ENCODE peak calls at places on chromosome 18, in six cellular contexts. R is GM23248, J is MM.1S, B is neural progenitor cell, K is HCT116, A is SK-N-SH. O is an unnamed sample. For H4K20me1, the result is how much of the 10 kb centered on the place peaks cover.

GRCh38 chr18:55779461-55779710 is 191.4 kb upstream of the TCF4 start:
- DNase-seq in A (peak), K (no peak), J (peak), R (peak), B (no peak), O (no peak)

GRCh38 chr18:74023220-74023619 is 124.4 kb downstream of the FBXO15 start:
- DNase-seq in B (peak), J (no peak), A (no peak), K (no peak), R (no peak), O (no peak)

GRCh38 chr18:77108821-77109692 is 23.5 kb downstream of the MBP start:
- DNase-seq in J (no peak), K (no peak), A (no peak), B (no peak), R (no peak), O (no peak)

GRCh38 chr18:43278401-43278800 is 1.1 kb upstream of the SYT4 start:
- DNase-seq in A (peak), J (no peak), B (no peak), R (no peak), K (no peak), O (no peak)

GRCh38 chr18:23563377-23564043 is 22.8 kb downstream of the NPC1 start:
- DNase-seq in B (no peak), R (peak), K (no peak), A (no peak), J (no peak), O (no peak)

GRCh38 chr18:53799134-53799533 is 425.3 kb downstream of the MBD2 start:
- DNase-seq in R (peak), A (no peak), J (no peak), K (no peak), B (no peak), O (peak)

GRCh38 chr18:8603663-8604520 is 5.3 kb upstream of the RAB12 start:
- DNase-seq in A (no peak), B (no peak), R (no peak), J (peak), K (no peak), O (no peak)

GRCh38 chr18:70454705-70455322 is 166.0 kb downstream of the SOCS6 start:
- DNase-seq in R (peak), J (peak), K (peak), A (peak), B (peak), O (peak)

GRCh38 chr18:26489881-26490280 is 58.5 kb downstream of the KCTD1 start:
- DNase-seq in K (no peak), B (no peak), A (no peak), R (no peak), J (no peak), O (peak)

GRCh38 chr18:12287684-12288405 is 20.2 kb upstream of the TUBB6 start:
- DNase-seq in B (peak), K (peak), R (peak), J (no peak), A (peak), O (peak)

GRCh38 chr18:10660485-10660884 is 134.7 kb downstream of the NAPG start:
- DNase-seq in B (no peak), A (no peak), J (no peak), R (peak), K (no peak), O (no peak)

GRCh38 chr18:7017013-7017412 is 100.6 kb downstream of the LAMA1 start:
- DNase-seq in A (no peak), B (no peak), K (no peak), J (no peak), R (peak), O (no peak)

GRCh38 chr18:58338961-58339722 is 289.7 kb downstream of the ALPK2 start:
- DNase-seq in J (no peak), R (no peak), A (no peak), B (peak), K (no peak), O (no peak)

GRCh38 chr18:50277935-50278334 is 3.4 kb downstream of the MBD1 start:
- DNase-seq in B (no peak), R (peak), K (no peak), A (no peak), J (no peak), O (peak)

GRCh38 chr18:24959100-24959499 is 392.9 kb downstream of the ZNF521 start:
- DNase-seq in R (no peak), A (peak), J (no peak), B (no peak), K (no peak), O (no peak)

DNA sequence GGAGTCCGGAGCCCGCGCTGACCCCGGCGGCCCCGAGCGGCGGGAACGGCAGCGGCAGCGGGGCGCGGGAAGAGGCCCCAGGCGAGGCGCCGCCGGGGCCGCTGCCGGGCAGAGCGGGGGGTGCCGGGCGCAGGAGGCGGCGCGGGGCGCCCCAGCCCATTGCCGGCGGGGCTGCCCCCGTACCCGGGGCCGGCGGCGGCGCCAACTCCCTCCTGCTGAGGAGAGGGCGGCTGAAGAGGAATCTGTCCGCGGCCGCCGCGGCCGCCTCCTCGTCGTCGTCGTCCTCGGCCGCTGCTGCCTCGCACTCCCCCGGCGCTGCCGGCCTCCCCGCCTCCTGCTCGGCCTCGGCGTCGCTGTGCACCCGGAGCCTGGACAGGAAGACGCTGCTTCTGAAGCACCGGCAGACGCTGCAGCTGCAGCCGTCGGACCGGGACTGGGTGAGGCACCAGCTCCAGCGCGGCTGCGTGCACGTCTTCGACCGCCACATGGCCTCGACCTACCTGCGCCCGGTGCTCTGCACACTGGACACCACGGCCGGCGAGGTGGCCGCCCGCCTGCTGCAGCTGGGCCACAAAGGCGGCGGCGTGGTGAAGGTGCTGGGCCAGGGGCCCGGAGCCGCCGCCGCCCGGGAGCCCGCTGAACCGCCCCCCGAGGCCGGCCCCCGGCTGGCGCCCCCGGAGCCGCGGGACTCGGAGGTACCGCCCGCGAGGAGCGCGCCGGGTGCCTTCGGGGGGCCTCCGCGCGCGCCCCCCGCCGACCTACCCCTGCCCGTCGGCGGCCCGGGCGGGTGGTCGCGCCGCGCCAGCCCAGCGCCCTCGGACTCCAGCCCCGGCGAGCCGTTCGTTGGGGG is 713 bp downstream of the PHLPP1 start:
- DNase-seq in K (peak), J (peak), B (peak), A (peak), R (peak), O (peak)
- TF ChIP-seq EZH2phosphoT487 in K (no peak), J (no peak), B (no peak), A (no peak), R (no peak), O (no peak)

DNA sequence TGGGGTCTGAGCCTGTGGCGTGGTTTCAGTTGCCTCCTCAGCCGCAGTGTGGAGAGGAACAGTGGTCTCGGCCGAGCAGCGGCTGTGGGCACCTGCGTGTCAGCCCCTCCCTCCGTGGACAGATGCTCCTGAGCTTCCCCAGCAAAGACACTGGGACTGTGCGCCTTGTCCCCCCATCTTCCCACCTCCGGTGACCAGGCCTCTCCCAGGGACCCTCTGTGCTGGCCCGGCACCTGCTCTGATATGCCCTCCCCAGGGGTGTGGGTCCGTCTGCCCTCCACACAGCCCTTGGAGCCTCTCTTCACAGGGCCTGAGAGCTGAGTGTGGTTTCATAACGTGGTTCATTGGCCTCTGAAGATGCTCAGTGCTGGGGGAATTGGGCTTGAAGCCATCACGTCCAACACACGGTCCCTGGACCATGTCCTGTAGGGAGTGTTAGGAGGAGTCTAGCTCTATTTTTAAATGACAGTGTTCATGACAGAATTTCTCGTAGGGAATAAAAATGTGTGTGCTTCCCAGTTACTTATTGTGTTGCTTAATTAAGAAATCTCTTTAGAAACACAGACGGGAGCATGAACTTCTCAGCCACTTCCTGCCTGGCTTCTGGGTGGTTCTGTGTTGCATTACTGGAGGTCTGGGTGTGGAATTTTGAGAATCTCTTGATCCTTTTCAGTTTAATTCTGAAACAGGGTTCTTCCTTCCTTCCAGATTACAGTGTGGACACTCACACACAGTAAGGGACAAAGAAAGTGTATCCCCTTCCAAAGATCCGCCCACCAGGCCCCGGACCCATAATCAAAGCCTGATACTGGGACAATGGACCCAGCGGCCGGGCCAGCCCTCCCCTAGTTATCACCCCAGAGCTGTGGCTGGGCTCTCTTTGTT is 110.7 kb downstream of the NFATC1 start:
- DNase-seq in J (no peak), B (peak), R (peak), A (no peak), K (no peak), O (no peak)
- H4K20me1 ChIP-seq in J (under half), B (under half), R (under half), A (under half), K (under half), O (under half)

GRCh38 chr18:48827321-48828200 is 123.2 kb downstream of the SMAD7 start:
- DNase-seq in A (peak), J (no peak), B (peak), K (no peak), R (peak), O (no peak)

GRCh38 chr18:48829443-48830149 is 121.2 kb downstream of the SMAD7 start:
- DNase-seq in B (peak), K (no peak), A (no peak), J (no peak), R (no peak), O (no peak)

GRCh38 chr18:48828713-48829442 is 121.9 kb downstream of the SMAD7 start:
- DNase-seq in A (peak), R (no peak), K (no peak), B (peak), J (no peak), O (no peak)

GRCh38 chr18:48826806-48827205 is 124.0 kb downstream of the SMAD7 start:
- DNase-seq in R (no peak), A (no peak), K (no peak), J (no peak), B (no peak), O (no peak)

DNA sequence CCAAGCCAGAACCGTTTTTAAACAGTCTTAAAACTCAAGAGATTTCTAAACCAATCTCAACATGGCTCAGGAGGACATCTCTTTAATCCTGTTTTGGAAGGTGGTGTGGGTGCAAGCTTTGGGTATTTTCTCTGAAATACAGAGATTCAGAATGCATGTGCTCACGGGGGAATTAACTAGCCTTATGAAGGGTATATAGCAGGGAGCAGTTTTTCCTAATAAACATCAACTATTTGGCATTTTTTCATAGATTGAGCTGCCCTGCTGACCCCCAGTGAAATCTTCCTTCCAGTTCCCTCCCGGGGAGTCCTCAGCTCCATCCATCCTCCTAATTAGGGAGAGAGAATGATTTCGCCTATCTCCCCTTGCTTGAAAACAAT is 122.6 kb downstream of the SMAD7 start:
- DNase-seq in A (no peak), R (no peak), K (no peak), B (no peak), J (no peak), O (no peak)
- H3K9ac ChIP-seq in A (peak), R (peak), K (no peak), B (no peak), J (no peak), O (no peak)

GRCh38 chr18:41938445-41938844 is 16.6 kb upstream of the PIK3C3 start:
- DNase-seq in B (no peak), A (no peak), R (peak), J (no peak), K (no peak), O (peak)

GRCh38 chr18:41940506-41941215 is 14.4 kb upstream of the PIK3C3 start:
- DNase-seq in K (no peak), R (peak), B (peak), J (no peak), A (no peak), O (peak)

GRCh38 chr18:41942254-41942653 is 12.8 kb upstream of the PIK3C3 start:
- DNase-seq in K (no peak), J (no peak), A (no peak), R (no peak), B (no peak), O (no peak)

GRCh38 chr18:41936471-41937134 is 18.4 kb upstream of the PIK3C3 start:
- DNase-seq in K (no peak), R (no peak), A (no peak), B (no peak), J (no peak), O (no peak)

DNA sequence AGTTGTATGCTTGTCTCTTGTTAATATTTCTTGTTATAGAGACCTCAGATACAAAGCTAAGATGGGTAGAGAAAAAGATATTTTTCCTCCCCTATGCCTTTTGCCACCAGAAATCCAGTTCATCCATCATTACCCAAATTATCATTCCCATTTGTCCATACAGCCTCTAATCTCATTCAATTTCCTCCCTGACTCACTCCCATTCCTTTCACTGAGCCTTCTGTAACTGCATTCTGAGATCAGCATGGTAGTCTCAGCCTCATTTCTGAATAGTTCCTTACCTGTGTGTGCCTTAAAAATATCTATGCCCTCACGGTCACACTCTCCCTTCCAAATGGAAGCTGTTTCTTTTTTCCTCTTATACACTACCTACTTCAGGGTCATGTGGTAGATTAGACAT is 15.7 kb upstream of the PIK3C3 start:
- DNase-seq in J (no peak), R (peak), K (no peak), A (no peak), B (no peak), O (no peak)
- TF ChIP-seq EZH2phosphoT487 in J (no peak), R (no peak), K (no peak), A (no peak), B (no peak), O (no peak)

DNA sequence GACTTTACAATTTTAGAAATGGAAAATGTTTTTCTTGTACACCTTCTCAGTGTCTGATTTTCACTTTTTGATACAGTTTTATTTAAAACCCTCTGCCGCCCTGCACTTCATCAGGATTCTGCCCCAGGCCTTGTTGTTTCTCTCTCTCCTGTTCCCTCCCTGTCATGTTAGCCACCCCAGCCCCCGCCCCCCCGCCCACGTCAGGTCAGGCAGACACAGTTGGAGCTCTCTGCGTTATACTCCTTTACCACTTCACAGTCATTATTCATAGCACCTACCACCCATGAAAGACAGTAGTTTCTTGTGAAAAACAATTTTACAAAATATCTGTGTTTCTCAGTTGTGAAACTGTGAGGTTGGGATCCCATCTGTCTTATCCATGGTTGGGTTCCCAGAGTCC is 21.5 kb downstream of the ADNP2 start:
- DNase-seq in A (no peak), R (no peak), K (no peak), B (no peak), J (no peak), O (no peak)
- H4K20me1 ChIP-seq in A (under half), R (under half), K (under half), B (under half), J (under half), O (under half)

GRCh38 chr18:49020621-49021021 is 69.9 kb upstream of the SMAD7 start:
- DNase-seq in R (peak), J (no peak), K (no peak), B (no peak), A (no peak), O (no peak)

GRCh38 chr18:49021076-49021432 is 70.3 kb upstream of the SMAD7 start:
- DNase-seq in B (no peak), A (no peak), R (no peak), J (no peak), K (no peak), O (no peak)

GRCh38 chr18:49022311-49023280 is 71.8 kb upstream of the SMAD7 start:
- DNase-seq in J (no peak), B (no peak), A (no peak), R (no peak), K (no peak), O (no peak)

GRCh38 chr18:49020129-49020528 is 69.4 kb upstream of the SMAD7 start:
- DNase-seq in K (no peak), R (no peak), B (no peak), J (no peak), A (peak), O (no peak)

GRCh38 chr18:49021433-49022129 is 70.8 kb upstream of the SMAD7 start:
- DNase-seq in K (peak), A (peak), B (peak), R (peak), J (peak), O (peak)
- H3K9ac ChIP-seq in K (peak), A (no peak), B (no peak), R (no peak), J (no peak), O (peak)

O was measured in PC-3.